ENCODE peak calls at places on chromosomes 1 and 21, in nine cellular contexts. M, K, I, A, V, X, D, R and Z are unnamed samples.

GRCh38 chr1:63624911-63625310 is 31.7 kb downstream of the PGM1 start:
- DNase-seq in V (no peak), A (peak), K (no peak), D (no peak), M (no peak), I (peak), R (no peak), X (no peak), Z (no peak)

GRCh38 chr1:184027751-184028682 is 9.5 kb downstream of the COLGALT2 start:
- DNase-seq in V (no peak), K (no peak), I (peak), M (no peak), R (no peak), A (peak), X (no peak), D (no peak), Z (peak)

GRCh38 chr1:94044290-94044790 is 76.6 kb downstream of the ABCA4 start:
- DNase-seq in K (no peak), I (no peak), R (peak), X (no peak), V (no peak), D (no peak), A (peak), M (no peak), Z (no peak)

GRCh38 chr1:184425449-184426277 is 38.8 kb downstream of the C1orf21 start:
- DNase-seq in M (no peak), R (no peak), A (no peak), D (no peak), X (no peak), K (no peak), V (no peak), I (no peak), Z (no peak)

GRCh38 chr1:42052300-42052699 is 100.9 kb upstream of the GUCA2B start:
- DNase-seq in A (no peak), M (no peak), V (no peak), R (no peak), X (no peak), I (no peak), D (no peak), K (no peak), Z (no peak)

GRCh38 chr21:15065381-15066230 is 806 bp upstream of the NRIP1 start:
- DNase-seq in V (no peak), K (peak), X (peak), A (peak), M (peak), D (peak), I (peak), R (peak), Z (peak)

GRCh38 chr1:68485431-68486022 is 11.4 kb downstream of the DEPDC1 start:
- DNase-seq in D (no peak), R (no peak), K (no peak), V (no peak), A (no peak), X (no peak), M (no peak), I (no peak), Z (no peak)

GRCh38 chr1:147833231-147833840 is 69.3 kb upstream of the GJA8 start:
- DNase-seq in M (no peak), V (no peak), I (no peak), X (no peak), K (no peak), R (no peak), A (no peak), D (no peak), Z (no peak)

GRCh38 chr1:246691622-246692495 is 32.4 kb upstream of the SCCPDH start:
- DNase-seq in D (no peak), K (no peak), I (peak), V (no peak), M (no peak), R (no peak), X (peak), A (peak), Z (no peak)

GRCh38 chr1:22711071-22711470 is 432 bp downstream of the EPHB2 start:
- DNase-seq in M (no peak), K (no peak), V (no peak), D (no peak), I (no peak), X (peak), A (no peak), R (no peak), Z (no peak)

GRCh38 chr1:206900149-206900548 is 2.9 kb downstream of the IL24 start:
- DNase-seq in M (no peak), D (no peak), I (no peak), R (no peak), A (no peak), X (no peak), K (no peak), V (no peak), Z (no peak)

GRCh38 chr1:111204211-111204883 is 3.9 kb upstream of the DENND2D start:
- DNase-seq in D (no peak), A (no peak), I (no peak), M (no peak), V (no peak), K (no peak), R (peak), X (no peak), Z (no peak)
- TF ChIP-seq CTCF in D (no peak), A (no peak), I (no peak), M (no peak), V (no peak), K (no peak), R (no peak), X (no peak), Z (no peak)

DNA sequence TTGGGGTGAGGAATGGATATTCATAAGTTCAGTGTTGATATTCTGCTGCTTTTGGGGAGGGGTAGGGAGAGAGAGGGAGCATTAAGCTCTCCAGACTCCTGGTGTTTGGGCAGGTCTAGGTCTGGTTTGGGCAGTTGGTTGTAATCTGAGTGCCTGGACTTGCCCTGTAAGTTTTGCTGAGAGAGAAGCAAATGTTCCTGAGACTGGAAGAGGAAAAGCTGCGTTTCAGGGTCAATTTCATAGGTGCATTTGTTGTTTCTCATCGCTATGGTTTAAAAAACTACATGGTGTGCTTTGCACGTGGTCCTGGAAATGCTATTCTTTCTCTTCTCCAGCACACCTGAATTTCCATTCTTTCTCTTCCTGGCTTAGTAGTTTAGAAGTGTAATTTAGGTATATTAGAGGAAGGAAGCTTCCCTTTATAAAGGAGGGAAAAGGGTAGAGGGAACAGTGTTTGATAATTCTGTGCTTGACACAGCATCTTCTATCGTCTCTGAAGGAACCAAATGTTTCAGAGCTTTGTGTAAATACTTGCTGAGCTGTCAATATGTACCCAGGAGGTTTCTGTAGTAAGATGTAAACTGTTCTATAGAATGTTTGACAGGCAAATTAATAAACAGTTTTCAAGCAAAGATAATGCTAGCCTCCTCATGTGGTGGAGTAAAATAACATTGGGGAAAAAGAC is 6.3 kb downstream of the ARID1A start:
- DNase-seq in K (no peak), I (no peak), R (no peak), X (no peak), D (no peak), M (no peak), A (no peak), V (no peak), Z (no peak)
- H3K4me3 ChIP-seq in K (no peak), I (peak), R (no peak), X (peak), D (peak), M (no peak), A (no peak), V (no peak), Z (no peak)

GRCh38 chr1:1302006-1302430 is 5.7 kb downstream of the ACAP3 start:
- DNase-seq in M (no peak), K (no peak), I (no peak), R (no peak), D (no peak), X (no peak), A (no peak), V (no peak), Z (no peak)
- TF ChIP-seq CTCF in M (peak), K (peak), I (peak), R (peak), D (peak), X (peak), A (peak), V (peak), Z (peak)

GRCh38 chr1:16924919-16925477 is 3.3 kb downstream of the CROCC start:
- DNase-seq in I (no peak), R (no peak), K (no peak), D (no peak), A (no peak), M (no peak), X (no peak), V (no peak), Z (no peak)

GRCh38 chr1:16924216-16924918 is 2.6 kb downstream of the CROCC start:
- DNase-seq in D (no peak), M (no peak), I (no peak), K (no peak), V (no peak), R (no peak), A (no peak), X (no peak), Z (no peak)

GRCh38 chr1:16927256-16927655 is 5.5 kb downstream of the CROCC start:
- DNase-seq in K (no peak), A (no peak), R (no peak), V (no peak), X (no peak), I (no peak), D (no peak), M (no peak), Z (no peak)

GRCh38 chr1:16926491-16927195 is 4.9 kb downstream of the CROCC start:
- DNase-seq in V (no peak), A (no peak), X (peak), I (no peak), D (no peak), K (no peak), R (no peak), M (no peak), Z (peak)

DNA sequence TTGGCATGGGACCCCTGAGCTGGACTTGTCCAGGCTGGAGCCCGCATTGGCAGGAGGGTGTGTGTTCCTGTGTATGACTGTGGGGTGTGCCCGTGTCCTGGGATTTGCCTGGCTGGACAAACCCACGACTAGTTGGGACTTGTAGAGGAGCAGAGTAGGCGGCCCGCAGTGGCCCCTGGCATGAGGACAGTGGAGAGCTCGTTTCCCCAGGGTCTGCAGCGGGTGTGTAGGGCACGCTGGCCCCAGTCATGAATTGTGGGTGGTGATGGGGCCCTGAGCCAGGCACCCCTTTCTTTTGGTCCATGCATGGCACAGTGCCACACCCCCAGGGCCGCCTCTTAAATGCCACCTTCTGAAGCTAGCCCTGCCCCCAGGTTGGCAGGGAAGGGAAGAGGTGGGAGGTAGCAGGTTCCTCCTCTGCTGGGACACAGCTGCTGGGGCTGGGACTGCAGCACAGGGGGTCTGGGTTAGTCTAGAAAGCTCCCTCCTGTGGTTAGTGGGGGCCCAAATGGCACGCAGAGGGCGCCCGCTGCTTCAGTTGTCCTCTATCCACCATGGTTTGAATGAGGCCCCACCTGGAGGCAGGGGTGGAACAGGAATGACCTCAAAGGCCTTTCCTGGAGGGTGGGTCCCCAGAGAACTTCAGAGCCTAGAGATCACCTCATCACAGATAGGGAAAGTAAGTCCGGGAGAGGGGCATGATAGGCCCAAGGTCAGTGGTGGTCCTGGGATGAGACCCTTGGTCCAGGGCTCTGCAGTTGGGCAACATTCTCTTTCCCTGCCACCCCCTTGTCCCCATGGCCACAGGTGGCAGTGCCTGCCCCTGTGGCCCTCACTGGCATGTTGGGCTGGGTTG is 4.1 kb downstream of the CROCC start:
- DNase-seq in M (no peak), A (no peak), K (no peak), D (no peak), I (no peak), V (peak), R (no peak), X (no peak), Z (no peak)
- H3K4me3 ChIP-seq in M (no peak), A (no peak), K (no peak), D (no peak), I (no peak), V (no peak), R (no peak), X (peak), Z (no peak)

DNA sequence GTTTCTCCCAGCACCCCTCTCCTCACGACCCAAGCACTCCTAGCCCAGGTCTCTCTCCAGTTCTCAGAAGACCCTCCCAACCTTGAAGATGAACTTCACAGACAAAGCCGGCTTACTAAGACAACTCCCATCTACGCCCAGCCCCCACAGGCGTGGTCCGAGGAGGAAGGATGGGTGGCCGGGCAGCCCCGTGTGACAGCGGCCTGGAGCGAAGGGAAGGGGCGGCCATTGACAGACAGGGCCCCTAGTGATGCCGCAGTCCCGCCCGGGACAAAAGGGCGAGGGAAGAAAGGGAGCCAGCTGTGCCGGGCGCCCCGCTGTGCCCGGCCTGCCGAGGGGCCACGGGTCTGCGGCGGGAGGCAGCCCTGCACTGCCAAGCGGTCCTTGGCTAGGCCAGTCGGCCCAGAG is 6.9 kb downstream of the PAX7 start:
- DNase-seq in R (no peak), X (peak), M (no peak), A (no peak), D (no peak), K (no peak), V (no peak), I (no peak), Z (no peak)
- TF ChIP-seq CTCF in R (no peak), X (no peak), M (no peak), A (no peak), D (no peak), K (no peak), V (no peak), I (no peak), Z (no peak)

GRCh38 chr21:21174676-21175075 is 176.5 kb downstream of the NCAM2 start:
- DNase-seq in M (no peak), K (no peak), I (no peak), V (no peak), X (no peak), R (no peak), D (no peak), A (no peak), Z (no peak)

GRCh38 chr21:21179619-21180336 is 181.6 kb downstream of the NCAM2 start:
- DNase-seq in K (no peak), R (no peak), X (no peak), V (no peak), D (no peak), I (no peak), M (no peak), A (no peak), Z (no peak)

GRCh38 chr21:21177353-21177986 is 179.3 kb downstream of the NCAM2 start:
- DNase-seq in I (no peak), D (no peak), V (no peak), M (no peak), K (no peak), X (no peak), R (no peak), A (no peak), Z (no peak)

DNA sequence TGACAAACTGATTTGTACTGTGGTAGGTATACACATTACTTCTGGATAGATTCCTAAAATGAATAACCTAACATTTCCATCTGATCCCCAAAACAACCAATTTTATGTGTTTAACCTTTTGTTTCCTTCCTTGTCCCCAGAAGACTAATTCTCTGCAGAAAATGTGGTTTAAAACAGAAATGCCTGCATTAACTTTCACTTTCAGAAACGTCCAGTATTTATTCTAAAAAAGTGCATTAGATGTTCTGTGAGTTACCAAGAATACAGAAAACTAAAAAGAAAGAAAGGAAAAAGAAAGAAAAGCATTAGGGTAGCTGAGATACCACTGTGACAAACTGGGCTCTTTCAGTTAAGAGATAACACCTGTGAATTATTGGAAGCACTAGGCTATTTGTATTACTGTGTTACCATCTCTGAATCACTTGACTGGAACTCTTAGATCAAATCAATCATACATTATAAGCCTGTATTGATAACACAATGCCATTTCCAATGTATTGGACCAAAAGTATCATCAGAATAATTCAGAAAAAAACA is 177.7 kb downstream of the NCAM2 start:
- DNase-seq in M (no peak), A (no peak), V (no peak), D (no peak), I (no peak), K (no peak), R (no peak), X (no peak), Z (no peak)
- H3K4me3 ChIP-seq in M (peak), A (no peak), V (no peak), D (peak), I (peak), K (no peak), R (no peak), X (no peak), Z (no peak)

GRCh38 chr1:181175356-181175755 is 86.9 kb downstream of the IER5 start:
- DNase-seq in I (no peak), R (no peak), V (no peak), X (no peak), D (no peak), M (no peak), A (no peak), K (no peak), Z (no peak)
- TF ChIP-seq CTCF in I (no peak), R (no peak), V (no peak), X (no peak), D (no peak), M (no peak), A (no peak), K (no peak), Z (no peak)